ENCODE peak calls at places on chromosomes 1 and 21, in eight cellular contexts. X is AG04449, U is fibroblast of lung, L is neural crest cell, K is HCT116, F is tibial artery, O is upper lobe of right lung, E is PC-3. R is an unnamed sample.

GRCh38 chr1:240947438-240948224 is 335.7 kb upstream of the GREM2 start:
- DNase-seq in X (no peak), U (no peak), L (no peak), K (no peak), F (no peak), O (no peak), E (no peak), R (no peak)

GRCh38 chr1:101301446-101301845 is 64.6 kb downstream of the S1PR1 start:
- DNase-seq in X (no peak), U (no peak), L (no peak), K (no peak), F (no peak), O (no peak), E (no peak), R (no peak)

GRCh38 chr1:156113263-156114004 is 1.1 kb upstream of the LMNA start:
- DNase-seq in X (no peak), U (no peak), L (no peak), K (no peak), F (no peak), O (no peak), E (no peak), R (no peak)

GRCh38 chr1:28836421-28836956 is 24.5 kb downstream of the OPRD1 start:
- DNase-seq in X (no peak), U (no peak), L (no peak), K (no peak), F (no peak), O (no peak), E (no peak), R (no peak)

GRCh38 chr1:246004281-246004680 is 502.8 kb downstream of the SMYD3 start:
- DNase-seq in X (no peak), U (peak; percentile 26), L (no peak), K (no peak), F (no peak), O (no peak), E (no peak), R (no peak)

GRCh38 chr1:34829250-34829649 is 30.3 kb downstream of the SMIM12 start:
- DNase-seq in X (no peak), U (peak; percentile 66), L (no peak), K (no peak), F (peak; percentile 86), O (no peak), E (no peak), R (no peak)

GRCh38 chr1:11948822-11949458 is 14.4 kb downstream of the PLOD1 start:
- DNase-seq in X (no peak), U (no peak), L (no peak), K (no peak), F (no peak), O (no peak), E (peak; percentile 29), R (no peak)

GRCh38 chr1:231045318-231045717 is 5.3 kb upstream of the FAM89A start:
- DNase-seq in X (no peak), U (no peak), L (no peak), K (no peak), F (no peak), O (no peak), E (no peak), R (no peak)

GRCh38 chr1:220706921-220707559 is 16.9 kb downstream of the C1orf115 start:
- DNase-seq in X (no peak), U (no peak), L (no peak), K (no peak), F (no peak), O (no peak), E (no peak), R (no peak)

GRCh38 chr1:213724640-213725536 is 262.9 kb upstream of the PROX1 start:
- DNase-seq in X (no peak), U (peak; percentile 42), L (peak; percentile 29), K (no peak), F (no peak), O (no peak), E (no peak), R (no peak)

GRCh38 chr1:5690878-5691277 is 301.3 kb downstream of the NPHP4 start:
- DNase-seq in X (no peak), U (no peak), L (no peak), K (no peak), F (no peak), O (no peak), E (no peak), R (no peak)

GRCh38 chr1:59046730-59047157 is 250.2 kb upstream of the FGGY start:
- DNase-seq in X (no peak), U (no peak), L (no peak), K (no peak), F (no peak), O (no peak), E (no peak), R (no peak)

GRCh38 chr1:36553591-36554417 is 71.1 kb upstream of the CSF3R start:
- DNase-seq in X (no peak), U (peak; percentile 30), L (peak; percentile 84), K (peak; percentile 60), F (peak; percentile 63), O (peak; percentile 76), E (peak; percentile 83), R (no peak)

DNA sequence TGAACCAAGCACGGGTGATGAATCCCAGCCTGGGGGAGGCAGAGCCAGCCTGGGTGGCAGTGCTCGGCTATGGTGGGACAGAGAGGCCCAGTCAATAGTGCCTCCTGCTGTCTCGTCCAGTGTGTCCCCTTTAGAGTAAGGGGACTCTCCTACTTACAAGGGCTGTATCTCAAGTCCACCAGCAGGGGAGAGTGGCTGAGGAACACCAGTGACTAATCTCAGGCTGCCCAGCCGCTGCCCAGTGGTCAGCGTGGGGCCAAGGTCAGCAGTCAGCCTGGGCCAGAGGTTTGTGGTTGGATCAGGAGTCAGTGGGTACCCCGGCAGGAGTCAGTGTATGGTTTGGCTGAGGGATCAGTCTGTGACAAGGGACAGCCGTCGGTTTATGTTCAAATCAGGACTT is 109.2 kb upstream of the RUNX3 start:
- DNase-seq in X (no peak), U (no peak), L (no peak), K (no peak), F (no peak), O (no peak), E (no peak), R (no peak)
- TF ChIP-seq CTCF in X (no peak), U (no peak), L (peak; percentile 33), K (peak; percentile 34), F (no peak), O (no peak), E (peak; percentile 22), R (no peak)

DNA sequence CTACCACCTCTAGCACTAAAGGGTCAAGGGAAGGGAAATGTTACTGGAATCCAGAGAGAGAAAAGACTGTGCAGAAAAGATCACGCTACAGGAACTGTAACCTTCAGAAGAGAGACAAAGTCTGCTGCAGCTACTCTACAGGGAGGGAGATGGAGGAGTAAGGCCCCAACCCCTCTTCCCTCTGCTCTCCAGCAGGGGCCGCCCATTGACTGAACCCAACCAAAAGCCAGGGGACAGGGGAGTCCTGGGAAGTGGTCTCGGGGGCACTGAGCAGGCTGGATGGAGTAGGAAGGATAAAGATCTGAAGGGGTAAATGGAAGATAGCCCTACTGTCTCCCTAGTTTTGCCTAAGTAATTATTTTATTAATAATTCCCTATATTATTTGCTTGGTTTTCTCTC is 72.8 kb upstream of the NR5A2 start:
- DNase-seq in X (no peak), U (no peak), L (peak; percentile 18), K (no peak), F (no peak), O (no peak), E (peak; percentile 67), R (no peak)
- TF ChIP-seq CTCF in X (no peak), U (peak; percentile 33), L (peak; percentile 53), K (peak; percentile 55), F (no peak), O (no peak), E (peak; percentile 97), R (no peak)

GRCh38 chr21:16608209-16608830 is 878.5 kb downstream of the USP25 start:
- DNase-seq in X (no peak), U (no peak), L (no peak), K (no peak), F (no peak), O (no peak), E (peak; percentile 29), R (no peak)
- TF ChIP-seq CTCF in X (no peak), U (peak; percentile 10), L (no peak), K (no peak), F (no peak), O (no peak), E (peak; percentile 42), R (no peak)

GRCh38 chr21:37546299-37546908 is 179.8 kb downstream of the DYRK1A start:
- DNase-seq in X (no peak), U (no peak), L (no peak), K (no peak), F (no peak), O (no peak), E (no peak), R (no peak)
- TF ChIP-seq CTCF in X (no peak), U (no peak), L (no peak), K (no peak), F (no peak), O (no peak), E (peak; percentile 13), R (no peak)

GRCh38 chr1:80217377-80217986 is 1211.0 kb upstream of the ADGRL4 start:
- DNase-seq in X (no peak), U (peak; percentile 59), L (peak; percentile 16), K (peak; percentile 32), F (no peak), O (no peak), E (peak; percentile 73), R (no peak)
- TF ChIP-seq CTCF in X (peak; percentile 45), U (peak; percentile 81), L (peak; percentile 73), K (peak; percentile 48), F (no peak), O (peak; percentile 41), E (peak; percentile 84), R (no peak)

DNA sequence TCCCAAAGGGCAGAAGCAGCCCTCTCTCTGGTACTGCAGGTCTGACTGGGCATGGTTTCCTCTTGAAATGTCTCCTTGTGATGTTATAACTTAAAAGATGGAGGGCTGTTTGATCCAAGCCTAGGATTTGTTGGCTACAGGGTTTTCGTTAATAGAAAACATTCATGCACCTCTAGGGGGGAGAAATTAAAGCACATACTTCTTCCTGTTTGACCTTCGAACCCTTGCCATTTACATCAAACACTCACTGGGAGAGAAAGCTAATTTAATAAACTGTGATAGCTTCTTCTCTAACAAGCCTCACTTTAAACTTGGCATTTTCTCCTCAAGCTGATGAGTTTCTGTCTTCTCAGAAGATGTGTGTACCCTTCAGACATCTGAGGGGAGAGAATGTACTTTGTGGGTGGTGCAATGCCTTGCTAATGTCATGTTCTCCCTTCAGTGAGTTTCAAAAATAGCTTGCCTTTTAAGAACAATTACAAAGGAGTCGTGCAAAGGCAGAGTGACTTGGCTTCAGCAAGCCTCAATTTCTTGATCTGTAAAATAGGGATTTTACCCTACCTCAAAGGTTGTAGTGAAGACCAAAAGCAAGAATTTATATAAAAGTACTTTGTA is 20.4 kb downstream of the CACHD1 start:
- DNase-seq in X (no peak), U (no peak), L (no peak), K (no peak), F (no peak), O (no peak), E (no peak), R (no peak)
- TF ChIP-seq CTCF in X (no peak), U (no peak), L (no peak), K (no peak), F (no peak), O (no peak), E (no peak), R (no peak)

DNA sequence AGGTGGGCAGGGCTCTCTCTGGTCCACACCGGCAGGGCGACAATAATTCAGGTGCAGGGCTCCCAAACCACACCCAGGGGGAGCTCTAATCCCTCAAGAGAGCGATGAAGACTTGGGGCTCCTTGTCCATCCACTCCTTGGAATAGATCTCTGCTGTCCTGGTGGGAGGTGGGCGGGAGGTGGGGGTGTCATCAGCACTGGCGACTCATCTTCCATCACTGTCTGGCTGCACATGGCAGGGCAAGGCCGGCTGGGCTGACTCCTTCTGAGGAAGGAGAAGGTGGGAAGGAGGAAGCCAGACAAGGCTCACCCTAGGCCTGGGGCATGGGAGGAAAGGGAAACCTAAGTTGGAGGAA is 29.3 kb downstream of the TNNT2 start:
- DNase-seq in X (no peak), U (peak; percentile 35), L (peak; percentile 44), K (peak; percentile 53), F (no peak), O (peak; percentile 67), E (peak; percentile 98), R (no peak)
- TF ChIP-seq CTCF in X (peak; percentile 78), U (peak; percentile 79), L (peak; percentile 67), K (peak; percentile 79), F (no peak), O (peak; percentile 50), E (peak; percentile 100), R (no peak)